ENCODE peak calls at places on chromosomes 2 and 18, in eight cellular contexts. One of them, this sample, is unnamed.

GRCh38 chr2:179860255-179861026 is 971 bp downstream of the ZNF385B start:
- DNase-seq in Caki2: no peak
- DNase-seq in stimulated activated CD4-positive, alpha-beta T cell treated with anti-CD3 and anti-CD28 coated beads, Interleukin-15, amount 100 ng/mL, for 24 hours: no peak
- DNase-seq in fibroblast of mammary gland: no peak
- DNase-seq in left ventricle myocardium inferior: no peak
- DNase-seq in A673: no peak
- DNase-seq in NCI-H1105: no peak
- DNase-seq in neural progenitor cell: peak; percentile 30
- DNase-seq in this sample: no peak

GRCh38 chr2:18551169-18551568 is 9.3 kb downstream of the RDH14 start:
- DNase-seq in left ventricle myocardium inferior: no peak
- DNase-seq in neural progenitor cell: no peak
- DNase-seq in A673: no peak
- DNase-seq in Caki2: no peak
- DNase-seq in NCI-H1105: no peak
- DNase-seq in fibroblast of mammary gland: no peak
- DNase-seq in stimulated activated CD4-positive, alpha-beta T cell treated with anti-CD3 and anti-CD28 coated beads, Interleukin-15, amount 100 ng/mL, for 24 hours: no peak
- DNase-seq in this sample: no peak

GRCh38 chr2:119338826-119339561 is 27.6 kb downstream of the C2orf76 start:
- DNase-seq in left ventricle myocardium inferior: no peak
- DNase-seq in neural progenitor cell: no peak
- DNase-seq in fibroblast of mammary gland: no peak
- DNase-seq in NCI-H1105: no peak
- DNase-seq in A673: no peak
- DNase-seq in Caki2: no peak
- DNase-seq in stimulated activated CD4-positive, alpha-beta T cell treated with anti-CD3 and anti-CD28 coated beads, Interleukin-15, amount 100 ng/mL, for 24 hours: peak; percentile 21
- DNase-seq in this sample: no peak

GRCh38 chr2:178193823-178194599 is at the start of gene OSBPL6:
- DNase-seq in fibroblast of mammary gland: peak; percentile 74
- DNase-seq in stimulated activated CD4-positive, alpha-beta T cell treated with anti-CD3 and anti-CD28 coated beads, Interleukin-15, amount 100 ng/mL, for 24 hours: peak; percentile 80
- DNase-seq in NCI-H1105: peak; percentile 58
- DNase-seq in neural progenitor cell: peak; percentile 94
- DNase-seq in Caki2: peak; percentile 89
- DNase-seq in left ventricle myocardium inferior: peak; percentile 87
- DNase-seq in A673: peak; percentile 90
- DNase-seq in this sample: peak; percentile 75

GRCh38 chr2:28663359-28663758 is 88.3 kb upstream of the PPP1CB start:
- DNase-seq in NCI-H1105: no peak
- DNase-seq in stimulated activated CD4-positive, alpha-beta T cell treated with anti-CD3 and anti-CD28 coated beads, Interleukin-15, amount 100 ng/mL, for 24 hours: no peak
- DNase-seq in left ventricle myocardium inferior: no peak
- DNase-seq in Caki2: peak; percentile 79
- DNase-seq in A673: no peak
- DNase-seq in fibroblast of mammary gland: peak; percentile 65
- DNase-seq in neural progenitor cell: no peak
- DNase-seq in this sample: peak; percentile 31

GRCh38 chr2:96174251-96175144 is 29.3 kb upstream of the DUSP2 start:
- DNase-seq in fibroblast of mammary gland: peak; percentile 54
- DNase-seq in left ventricle myocardium inferior: peak; percentile 70
- DNase-seq in A673: peak; percentile 78
- DNase-seq in stimulated activated CD4-positive, alpha-beta T cell treated with anti-CD3 and anti-CD28 coated beads, Interleukin-15, amount 100 ng/mL, for 24 hours: peak; percentile 90
- DNase-seq in neural progenitor cell: peak; percentile 84
- DNase-seq in NCI-H1105: peak; percentile 51
- DNase-seq in Caki2: peak; percentile 60
- DNase-seq in this sample: peak; percentile 80

GRCh38 chr2:120175000-120175581 is 48.1 kb downstream of the TMEM185B start:
- DNase-seq in A673: peak; percentile 76
- DNase-seq in Caki2: peak; percentile 37
- DNase-seq in fibroblast of mammary gland: peak; percentile 76
- DNase-seq in left ventricle myocardium inferior: no peak
- DNase-seq in stimulated activated CD4-positive, alpha-beta T cell treated with anti-CD3 and anti-CD28 coated beads, Interleukin-15, amount 100 ng/mL, for 24 hours: no peak
- DNase-seq in neural progenitor cell: peak; percentile 73
- DNase-seq in NCI-H1105: peak; percentile 61
- DNase-seq in this sample: peak; percentile 34

GRCh38 chr2:20650412-20650879 is 452 bp downstream of the HS1BP3 start:
- DNase-seq in stimulated activated CD4-positive, alpha-beta T cell treated with anti-CD3 and anti-CD28 coated beads, Interleukin-15, amount 100 ng/mL, for 24 hours: peak; percentile 34
- DNase-seq in A673: peak; percentile 25
- DNase-seq in neural progenitor cell: peak; percentile 78
- DNase-seq in Caki2: no peak
- DNase-seq in NCI-H1105: peak; percentile 43
- DNase-seq in fibroblast of mammary gland: peak; percentile 54
- DNase-seq in left ventricle myocardium inferior: no peak
- DNase-seq in this sample: no peak

GRCh38 chr18:39521164-39521563 is 1955.6 kb upstream of the CELF4 start:
- DNase-seq in stimulated activated CD4-positive, alpha-beta T cell treated with anti-CD3 and anti-CD28 coated beads, Interleukin-15, amount 100 ng/mL, for 24 hours: no peak
- DNase-seq in NCI-H1105: no peak
- DNase-seq in A673: no peak
- DNase-seq in neural progenitor cell: no peak
- DNase-seq in left ventricle myocardium inferior: no peak
- DNase-seq in Caki2: no peak
- DNase-seq in fibroblast of mammary gland: no peak
- DNase-seq in this sample: no peak

GRCh38 chr2:120231974-120232635 is 8.9 kb upstream of the TMEM185B start:
- DNase-seq in Caki2: no peak
- DNase-seq in neural progenitor cell: no peak
- DNase-seq in fibroblast of mammary gland: peak; percentile 50
- DNase-seq in A673: no peak
- DNase-seq in stimulated activated CD4-positive, alpha-beta T cell treated with anti-CD3 and anti-CD28 coated beads, Interleukin-15, amount 100 ng/mL, for 24 hours: peak; percentile 77
- DNase-seq in left ventricle myocardium inferior: no peak
- DNase-seq in NCI-H1105: no peak
- DNase-seq in this sample: no peak

GRCh38 chr2:157875720-157876065 is 437 bp downstream of the ACVR1 start:
- DNase-seq in NCI-H1105: no peak
- DNase-seq in left ventricle myocardium inferior: peak; percentile 67
- DNase-seq in A673: no peak
- DNase-seq in neural progenitor cell: peak; percentile 83
- DNase-seq in fibroblast of mammary gland: no peak
- DNase-seq in stimulated activated CD4-positive, alpha-beta T cell treated with anti-CD3 and anti-CD28 coated beads, Interleukin-15, amount 100 ng/mL, for 24 hours: peak; percentile 74
- DNase-seq in Caki2: no peak
- DNase-seq in this sample: peak; percentile 70

GRCh38 chr2:30527411-30527810 is 80.4 kb downstream of the LCLAT1 start:
- DNase-seq in Caki2: no peak
- DNase-seq in fibroblast of mammary gland: peak; percentile 32
- DNase-seq in stimulated activated CD4-positive, alpha-beta T cell treated with anti-CD3 and anti-CD28 coated beads, Interleukin-15, amount 100 ng/mL, for 24 hours: no peak
- DNase-seq in NCI-H1105: no peak
- DNase-seq in A673: no peak
- DNase-seq in neural progenitor cell: no peak
- DNase-seq in left ventricle myocardium inferior: no peak
- DNase-seq in this sample: no peak

GRCh38 chr2:20543579-20543887 is 96.7 kb downstream of the RHOB start:
- DNase-seq in left ventricle myocardium inferior: no peak
- DNase-seq in stimulated activated CD4-positive, alpha-beta T cell treated with anti-CD3 and anti-CD28 coated beads, Interleukin-15, amount 100 ng/mL, for 24 hours: no peak
- DNase-seq in A673: no peak
- DNase-seq in fibroblast of mammary gland: no peak
- DNase-seq in NCI-H1105: no peak
- DNase-seq in Caki2: no peak
- DNase-seq in neural progenitor cell: no peak
- DNase-seq in this sample: no peak

GRCh38 chr2:47751856-47752414 is 31.0 kb upstream of the MSH6 start:
- DNase-seq in NCI-H1105: peak; percentile 15
- DNase-seq in stimulated activated CD4-positive, alpha-beta T cell treated with anti-CD3 and anti-CD28 coated beads, Interleukin-15, amount 100 ng/mL, for 24 hours: no peak
- DNase-seq in Caki2: no peak
- DNase-seq in neural progenitor cell: no peak
- DNase-seq in left ventricle myocardium inferior: no peak
- DNase-seq in A673: no peak
- DNase-seq in fibroblast of mammary gland: no peak
- DNase-seq in this sample: peak; percentile 36

GRCh38 chr2:113067681-113068080 is at the start of gene IL1F10:
- DNase-seq in left ventricle myocardium inferior: no peak
- DNase-seq in Caki2: no peak
- DNase-seq in NCI-H1105: no peak
- DNase-seq in fibroblast of mammary gland: no peak
- DNase-seq in A673: no peak
- DNase-seq in stimulated activated CD4-positive, alpha-beta T cell treated with anti-CD3 and anti-CD28 coated beads, Interleukin-15, amount 100 ng/mL, for 24 hours: no peak
- DNase-seq in neural progenitor cell: no peak
- DNase-seq in this sample: no peak

GRCh38 chr2:152098033-152098797 is 629 bp downstream of the CACNB4 start:
- DNase-seq in left ventricle myocardium inferior: peak; percentile 19
- DNase-seq in NCI-H1105: no peak
- DNase-seq in A673: peak; percentile 9
- DNase-seq in stimulated activated CD4-positive, alpha-beta T cell treated with anti-CD3 and anti-CD28 coated beads, Interleukin-15, amount 100 ng/mL, for 24 hours: peak; percentile 18
- DNase-seq in fibroblast of mammary gland: peak; percentile 5
- DNase-seq in Caki2: no peak
- DNase-seq in neural progenitor cell: peak; percentile 65
- DNase-seq in this sample: peak; percentile 9

GRCh38 chr2:235170016-235170415 is 218.2 kb downstream of the SH3BP4 start:
- DNase-seq in left ventricle myocardium inferior: no peak
- DNase-seq in fibroblast of mammary gland: peak; percentile 95
- DNase-seq in NCI-H1105: no peak
- DNase-seq in A673: peak; percentile 90
- DNase-seq in Caki2: peak; percentile 61
- DNase-seq in neural progenitor cell: no peak
- DNase-seq in stimulated activated CD4-positive, alpha-beta T cell treated with anti-CD3 and anti-CD28 coated beads, Interleukin-15, amount 100 ng/mL, for 24 hours: no peak
- DNase-seq in this sample: peak; percentile 15

GRCh38 chr18:78772369-78773302 is 207.0 kb upstream of the SALL3 start:
- DNase-seq in A673: no peak
- DNase-seq in fibroblast of mammary gland: no peak
- DNase-seq in stimulated activated CD4-positive, alpha-beta T cell treated with anti-CD3 and anti-CD28 coated beads, Interleukin-15, amount 100 ng/mL, for 24 hours: no peak
- DNase-seq in left ventricle myocardium inferior: no peak
- DNase-seq in Caki2: no peak
- DNase-seq in NCI-H1105: no peak
- DNase-seq in neural progenitor cell: no peak
- DNase-seq in this sample: no peak

GRCh38 chr18:21960189-21960588 is 209.2 kb upstream of the GATA6 start:
- DNase-seq in neural progenitor cell: no peak
- DNase-seq in Caki2: no peak
- DNase-seq in NCI-H1105: no peak
- DNase-seq in A673: no peak
- DNase-seq in stimulated activated CD4-positive, alpha-beta T cell treated with anti-CD3 and anti-CD28 coated beads, Interleukin-15, amount 100 ng/mL, for 24 hours: no peak
- DNase-seq in fibroblast of mammary gland: no peak
- DNase-seq in left ventricle myocardium inferior: no peak
- DNase-seq in this sample: peak; percentile 52

GRCh38 chr2:190136259-190136658 is 73.7 kb upstream of the MSTN start:
- DNase-seq in stimulated activated CD4-positive, alpha-beta T cell treated with anti-CD3 and anti-CD28 coated beads, Interleukin-15, amount 100 ng/mL, for 24 hours: no peak
- DNase-seq in Caki2: peak; percentile 5
- DNase-seq in fibroblast of mammary gland: no peak
- DNase-seq in A673: no peak
- DNase-seq in left ventricle myocardium inferior: no peak
- DNase-seq in NCI-H1105: no peak
- DNase-seq in neural progenitor cell: no peak
- DNase-seq in this sample: no peak

This sample was measured in trophoblast cell.